ENCODE peak calls at places on chromosome 7, in five cellular contexts. K, B, H, N and V are unnamed samples. For H3K4me1, the result is how much of the 10 kb centered on the place peaks cover.

GRCh38 chr7:20320322-20320721 is 10.4 kb upstream of the ITGB8 start:
- DNase-seq in K (no peak), B (no peak), H (no peak), N (no peak), V (no peak)

GRCh38 chr7:112069879-112070321 is 136.3 kb downstream of the DOCK4 start:
- DNase-seq in K (no peak), B (no peak), H (no peak), N (no peak), V (no peak)

GRCh38 chr7:416761-417624 is 102.7 kb downstream of the PDGFA start:
- DNase-seq in K (no peak), B (peak), H (peak), N (no peak), V (no peak)

GRCh38 chr7:48269066-48269465 is 97.8 kb downstream of the ABCA13 start:
- DNase-seq in K (no peak), B (no peak), H (no peak), N (no peak), V (no peak)

GRCh38 chr7:137664846-137665245 is 181.9 kb downstream of the DGKI start:
- DNase-seq in K (no peak), B (no peak), H (no peak), N (no peak), V (no peak)

GRCh38 chr7:114921636-114922150 is at the start of gene MDFIC:
- DNase-seq in K (peak), B (peak), H (no peak), N (no peak), V (peak)

GRCh38 chr7:2614646-2615330 is 17.0 kb upstream of the TTYH3 start:
- DNase-seq in K (no peak), B (no peak), H (no peak), N (no peak), V (no peak)

GRCh38 chr7:96327429-96327828 is 5.5 kb upstream of the SLC25A13 start:
- DNase-seq in K (no peak), B (no peak), H (no peak), N (peak), V (no peak)

GRCh38 chr7:100432621-100433275 is 3.1 kb downstream of the MEPCE start:
- DNase-seq in K (no peak), B (peak), H (peak), N (no peak), V (no peak)

GRCh38 chr7:100430450-100431285 is 1.0 kb downstream of the MEPCE start:
- DNase-seq in K (no peak), B (peak), H (peak), N (no peak), V (no peak)

GRCh38 chr7:100433276-100433591 is 3.1 kb downstream of the PPP1R35 start:
- DNase-seq in K (no peak), B (no peak), H (peak), N (no peak), V (no peak)

GRCh38 chr7:100431286-100431735 is 1.7 kb downstream of the MEPCE start:
- DNase-seq in K (no peak), B (peak), H (peak), N (no peak), V (no peak)

DNA sequence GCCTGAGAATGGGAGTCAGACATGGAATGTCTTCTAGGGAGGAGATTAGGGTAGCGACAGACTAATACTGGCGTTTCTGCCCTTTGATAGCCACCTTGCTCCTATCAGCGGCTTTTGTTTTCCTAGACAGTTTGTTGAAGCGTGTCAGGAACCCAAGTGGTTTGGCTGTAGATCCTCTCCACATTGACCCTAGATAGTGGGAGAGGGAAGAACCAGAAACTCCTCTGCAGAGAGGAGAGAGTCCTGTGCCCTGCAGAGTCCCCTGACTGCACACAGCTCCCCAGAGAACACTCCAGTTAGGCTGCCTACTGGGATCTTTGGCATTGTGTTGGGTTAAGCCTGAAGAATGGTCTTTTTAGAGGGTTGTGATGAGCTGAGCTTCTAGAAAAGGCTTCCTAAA is 2.4 kb downstream of the MEPCE start:
- DNase-seq in K (no peak), B (no peak), H (no peak), N (no peak), V (no peak)
- TF ChIP-seq POLR2A in K (no peak), B (no peak), H (no peak), N (no peak), V (no peak)

DNA sequence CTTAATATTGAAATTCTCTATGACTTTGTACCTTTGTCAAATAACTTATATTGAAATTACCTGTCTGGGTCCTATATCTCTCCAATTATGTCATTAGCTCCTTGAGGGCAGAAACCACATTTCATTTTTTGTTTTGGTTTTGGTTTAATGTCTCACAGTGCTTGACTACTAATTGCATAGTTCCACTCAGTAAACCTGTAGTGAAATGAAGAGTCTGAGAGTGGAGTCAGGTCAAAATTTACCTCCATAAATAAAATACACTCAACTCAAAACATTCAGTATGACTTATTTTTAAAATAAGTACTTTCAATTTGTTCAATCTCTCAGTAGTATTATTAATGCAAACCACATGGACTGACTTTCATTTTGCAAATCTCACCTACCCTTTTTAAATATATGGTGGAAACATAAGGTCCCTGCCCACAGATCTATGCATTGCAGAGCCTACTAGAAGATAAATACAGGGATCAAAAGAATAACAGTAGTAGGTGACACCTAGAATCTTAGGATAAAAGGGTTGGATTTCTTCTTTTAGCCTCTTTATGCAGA is 32.5 kb downstream of the PDE1C start:
- DNase-seq in K (no peak), B (no peak), H (no peak), N (no peak), V (no peak)
- TF ChIP-seq POLR2AphosphoS5 in K (no peak), B (no peak), H (no peak), N (no peak), V (no peak)

DNA sequence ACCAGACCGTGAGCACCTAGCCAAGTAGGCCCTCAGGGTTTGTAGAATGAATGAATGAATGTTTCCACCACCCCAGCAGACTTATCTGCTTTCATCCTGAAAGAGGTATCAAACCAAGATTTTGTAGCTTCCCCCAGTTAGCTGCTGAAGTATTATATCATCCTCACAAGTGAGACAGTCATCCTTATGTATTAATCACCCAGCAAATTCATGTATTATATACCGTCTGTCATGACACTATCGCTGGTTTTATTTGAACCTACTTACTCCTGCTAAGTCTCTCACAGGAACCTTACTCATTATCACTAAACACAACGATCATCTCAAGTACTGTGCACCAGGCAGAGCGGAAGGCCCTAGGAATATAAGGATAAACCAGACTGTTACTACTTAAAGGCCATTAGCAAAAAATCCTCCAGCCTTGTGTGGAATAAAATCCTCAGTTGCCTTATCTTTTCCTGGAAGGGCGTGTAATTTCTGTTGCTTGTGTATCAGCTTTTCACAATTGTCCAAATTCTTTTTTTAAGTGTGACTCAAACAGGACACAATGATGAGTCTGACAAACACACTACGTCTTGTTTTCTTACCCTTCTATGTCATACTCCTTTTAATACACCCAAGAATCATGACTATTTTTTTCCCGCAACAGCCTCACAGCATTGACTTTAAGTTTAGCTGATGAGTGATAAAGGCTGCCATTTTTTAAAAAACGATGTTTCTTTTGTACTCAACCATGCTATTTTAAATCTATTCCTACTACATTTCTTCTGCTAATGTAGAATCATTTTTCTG is 176.1 kb upstream of the KLF14 start:
- DNase-seq in K (no peak), B (no peak), H (no peak), N (no peak), V (no peak)
- H3K4me1 ChIP-seq in K (half or more), B (half or more), H (under half), N (under half), V (under half)

GRCh38 chr7:150951181-150951520 is 27.0 kb downstream of the KCNH2 start:
- DNase-seq in K (no peak), B (no peak), H (no peak), N (no peak), V (no peak)

GRCh38 chr7:150948791-150949251 is 29.3 kb downstream of the KCNH2 start:
- DNase-seq in K (no peak), B (peak), H (peak), N (no peak), V (peak)

GRCh38 chr7:150949564-150949963 is 28.6 kb downstream of the KCNH2 start:
- DNase-seq in K (no peak), B (peak), H (peak), N (no peak), V (peak)

GRCh38 chr7:150950496-150951180 is 27.5 kb downstream of the KCNH2 start:
- DNase-seq in K (no peak), B (peak), H (peak), N (no peak), V (no peak)

GRCh38 chr7:150949971-150950491 is 28.1 kb downstream of the KCNH2 start:
- DNase-seq in K (no peak), B (peak), H (peak), N (no peak), V (no peak)
- TF ChIP-seq POLR2A in K (no peak), B (no peak), H (no peak), N (no peak), V (no peak)

DNA sequence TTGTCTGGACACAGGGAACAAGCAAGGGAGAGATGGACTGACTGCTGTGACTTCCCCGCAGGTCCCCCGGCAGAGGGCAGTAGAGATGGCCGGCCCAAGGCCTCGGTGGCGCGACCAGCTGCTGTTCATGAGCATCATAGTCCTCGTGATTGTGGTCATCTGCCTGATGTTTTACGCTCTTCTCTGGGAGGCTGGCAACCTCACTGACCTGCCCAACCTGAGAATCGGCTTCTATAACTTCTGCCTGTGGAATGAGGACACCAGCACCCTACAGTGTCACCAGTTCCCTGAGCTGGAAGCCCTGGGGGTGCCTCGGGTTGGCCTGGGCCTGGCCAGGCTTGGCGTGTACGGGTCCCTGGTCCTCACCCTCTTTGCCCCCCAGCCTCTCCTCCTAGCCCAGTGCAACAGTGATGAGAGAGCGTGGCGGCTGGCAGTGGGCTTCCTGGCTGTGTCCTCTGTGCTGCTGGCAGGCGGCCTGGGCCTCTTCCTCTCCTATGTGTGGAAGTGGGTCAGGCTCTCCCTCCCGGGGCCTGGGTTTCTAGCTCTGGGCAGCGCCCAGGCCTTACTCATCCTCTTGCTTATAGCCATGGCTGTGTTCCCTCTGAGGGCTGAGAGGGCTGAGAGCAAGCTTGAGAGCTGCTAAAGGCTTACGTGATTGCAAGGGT is 6.0 kb downstream of the CYREN start:
- DNase-seq in K (no peak), B (peak), H (no peak), N (no peak), V (no peak)
- TF ChIP-seq POLR2AphosphoS5 in K (no peak), B (peak), H (no peak), N (no peak), V (no peak)

GRCh38 chr7:151511946-151512345 is 7.7 kb downstream of the RHEB start:
- DNase-seq in K (no peak), B (no peak), H (no peak), N (no peak), V (no peak)
- H3K4me1 ChIP-seq in K (half or more), B (half or more), H (half or more), N (under half), V (under half)

DNA sequence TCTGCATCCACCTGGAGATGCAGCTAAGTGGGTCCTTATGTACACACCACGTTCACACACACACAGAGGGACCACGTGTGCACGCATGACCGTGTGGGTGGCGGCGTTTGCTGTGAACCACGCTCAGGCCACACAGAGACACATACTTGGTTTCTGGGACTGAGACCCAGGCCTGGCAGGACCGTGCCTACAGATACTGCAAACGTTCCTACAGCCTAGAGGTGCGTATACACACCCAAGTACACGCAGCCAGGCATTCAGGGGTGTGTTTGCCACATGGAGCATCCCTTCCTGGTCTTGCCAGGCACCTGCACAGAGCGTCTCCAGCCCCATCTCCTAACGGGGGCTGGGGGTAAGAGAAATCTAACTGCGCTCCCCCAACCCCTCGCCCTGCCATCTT is 49.0 kb upstream of the GTF2IRD1 start:
- DNase-seq in K (no peak), B (no peak), H (peak), N (no peak), V (no peak)
- TF ChIP-seq POLR2A in K (no peak), B (no peak), H (no peak), N (no peak), V (no peak)

GRCh38 chr7:140607441-140607989 is 33.1 kb downstream of the DENND2A start:
- DNase-seq in K (no peak), B (peak), H (peak), N (no peak), V (peak)
- TF ChIP-seq POLR2AphosphoS5 in K (no peak), B (peak), H (peak), N (no peak), V (no peak)